ENCODE peak calls at places on chromosomes 11 and 22, in four cellular contexts. E, F, M and D are unnamed samples.

GRCh38 chr11:7967097-7967496 is 1.9 kb upstream of the NLRP10 start:
- DNase-seq in E (no peak), M (no peak), F (no peak), D (no peak)

GRCh38 chr11:15379483-15379882 is 264.8 kb downstream of the INSC start:
- DNase-seq in F (no peak), M (peak), E (no peak), D (peak)

GRCh38 chr11:8006349-8006977 is 19.3 kb downstream of the EIF3F start:
- DNase-seq in M (peak), E (peak), F (peak), D (peak)

GRCh38 chr11:113885897-113886296 is 10.5 kb upstream of the USP28 start:
- DNase-seq in F (no peak), M (peak), E (no peak), D (no peak)

GRCh38 chr22:18103527-18104269 is 6.9 kb upstream of the TUBA8 start:
- DNase-seq in E (no peak), M (peak), F (no peak), D (no peak)

GRCh38 chr22:26669060-26669481 is 11.7 kb downstream of the MIAT start:
- DNase-seq in E (no peak), M (peak), F (peak), D (peak)

GRCh38 chr11:119372260-119373058 is 9.0 kb downstream of the USP2 start:
- DNase-seq in F (no peak), M (peak), E (no peak), D (no peak)

GRCh38 chr11:130715085-130715932 is 201.0 kb downstream of the SNX19 start:
- DNase-seq in E (no peak), M (peak), F (no peak), D (no peak)

GRCh38 chr22:26273011-26273675 is 103.9 kb downstream of the SEZ6L start:
- DNase-seq in E (no peak), F (no peak), M (no peak), D (no peak)

GRCh38 chr11:67272327-67273259 is 6.3 kb downstream of the GRK2 start:
- DNase-seq in F (no peak), E (no peak), M (no peak), D (peak)

GRCh38 chr11:73972620-73973449 is 9.8 kb downstream of the UCP2 start:
- DNase-seq in E (no peak), F (no peak), M (peak), D (peak)

GRCh38 chr11:115931684-115932083 is 427.5 kb upstream of the CADM1 start:
- DNase-seq in F (no peak), E (no peak), M (no peak), D (no peak)
- H3K4me3 ChIP-seq in F (no peak), E (no peak), M (no peak), D (no peak)

GRCh38 chr22:49320714-49321476 is 506.8 kb downstream of the BRD1 start:
- DNase-seq in F (no peak), E (no peak), M (peak), D (no peak)

GRCh38 chr22:49321477-49322055 is 506.1 kb downstream of the BRD1 start:
- DNase-seq in F (no peak), E (no peak), M (peak), D (no peak)

GRCh38 chr22:49312601-49313000 is 515.1 kb downstream of the BRD1 start:
- DNase-seq in F (no peak), M (peak), E (no peak), D (no peak)

GRCh38 chr22:49322231-49322630 is 505.4 kb downstream of the BRD1 start:
- DNase-seq in M (no peak), E (no peak), F (no peak), D (no peak)

GRCh38 chr22:49317369-49317768 is 510.3 kb downstream of the BRD1 start:
- DNase-seq in F (no peak), E (no peak), M (no peak), D (no peak)
- H3K4me3 ChIP-seq in F (no peak), E (no peak), M (no peak), D (no peak)

GRCh38 chr11:45155058-45155551 is 8.7 kb downstream of the PRDM11 start:
- DNase-seq in F (no peak), E (no peak), M (no peak), D (no peak)
- H3K4me3 ChIP-seq in F (no peak), E (no peak), M (no peak), D (no peak)

GRCh38 chr11:33387586-33387985 is 130.4 kb downstream of the HIPK3 start:
- DNase-seq in E (no peak), F (no peak), M (no peak), D (no peak)

GRCh38 chr11:33388793-33389525 is 131.8 kb downstream of the HIPK3 start:
- DNase-seq in M (no peak), E (no peak), F (no peak), D (no peak)

GRCh38 chr11:33387996-33388395 is 130.8 kb downstream of the HIPK3 start:
- DNase-seq in M (no peak), F (no peak), E (no peak), D (no peak)

GRCh38 chr11:33391188-33391892 is 134.2 kb downstream of the HIPK3 start:
- DNase-seq in M (no peak), E (no peak), F (no peak), D (no peak)

DNA sequence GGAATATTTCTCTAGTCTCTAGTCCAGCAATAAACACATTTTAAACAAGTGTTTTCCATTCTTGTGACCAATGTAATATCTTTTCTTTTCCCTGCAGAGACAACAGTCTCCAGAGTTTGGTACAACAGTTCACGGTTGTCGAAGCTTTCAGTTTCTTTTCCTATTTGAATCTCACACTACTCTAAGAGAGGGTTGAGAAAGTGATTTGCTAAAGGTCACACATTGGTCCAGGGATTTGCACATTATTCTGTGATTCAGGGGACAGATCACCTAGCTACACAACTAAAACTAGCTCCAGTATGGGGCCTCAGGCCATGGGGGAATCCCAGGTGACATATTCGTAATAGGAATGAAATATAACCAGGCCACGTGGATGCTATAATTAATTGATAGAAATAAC is 132.5 kb downstream of the HIPK3 start:
- DNase-seq in M (no peak), E (no peak), F (no peak), D (no peak)
- H3K4me3 ChIP-seq in M (no peak), E (no peak), F (no peak), D (no peak)

DNA sequence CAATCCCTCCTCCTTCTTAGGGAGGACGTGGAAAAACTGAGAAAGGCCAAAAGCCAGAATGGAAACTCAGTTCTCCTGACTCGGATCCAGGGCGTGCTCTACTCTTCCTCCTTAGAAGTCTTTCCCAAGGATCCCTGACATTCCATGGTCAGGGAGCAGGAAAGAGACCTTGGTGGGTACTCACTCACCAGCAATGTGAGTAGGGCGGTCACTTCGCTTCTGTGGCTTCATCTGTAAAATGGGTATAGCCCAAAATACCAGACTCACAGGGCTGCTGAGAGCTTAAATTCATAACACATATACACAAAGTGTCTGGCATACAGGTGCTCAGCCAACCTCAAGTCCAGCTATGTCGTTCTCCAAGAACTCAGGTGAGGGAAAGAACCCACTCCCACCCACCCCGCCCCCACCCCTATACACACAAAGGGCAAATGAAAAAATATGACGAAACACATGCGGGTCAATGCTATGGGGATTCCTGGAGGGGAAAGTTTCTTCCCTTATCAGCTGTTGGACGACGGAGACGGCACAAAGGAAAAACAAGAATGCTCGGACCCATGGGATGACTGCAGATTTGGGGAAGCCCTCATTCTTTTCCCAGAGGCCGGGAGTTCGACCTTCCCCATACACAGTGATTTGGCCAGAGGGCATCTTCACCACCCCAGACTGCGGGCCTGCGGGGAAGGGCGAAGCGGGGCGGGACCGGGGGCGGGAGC is 471 bp upstream of the KCTD17 start:
- DNase-seq in E (no peak), M (no peak), F (no peak), D (no peak)
- H3K4me3 ChIP-seq in E (peak), M (peak), F (peak), D (peak)

GRCh38 chr11:118227865-118228785 is 3.3 kb upstream of the JAML start:
- DNase-seq in E (no peak), M (no peak), F (no peak), D (no peak)
- H3K4me3 ChIP-seq in E (no peak), M (no peak), F (no peak), D (no peak)

DNA sequence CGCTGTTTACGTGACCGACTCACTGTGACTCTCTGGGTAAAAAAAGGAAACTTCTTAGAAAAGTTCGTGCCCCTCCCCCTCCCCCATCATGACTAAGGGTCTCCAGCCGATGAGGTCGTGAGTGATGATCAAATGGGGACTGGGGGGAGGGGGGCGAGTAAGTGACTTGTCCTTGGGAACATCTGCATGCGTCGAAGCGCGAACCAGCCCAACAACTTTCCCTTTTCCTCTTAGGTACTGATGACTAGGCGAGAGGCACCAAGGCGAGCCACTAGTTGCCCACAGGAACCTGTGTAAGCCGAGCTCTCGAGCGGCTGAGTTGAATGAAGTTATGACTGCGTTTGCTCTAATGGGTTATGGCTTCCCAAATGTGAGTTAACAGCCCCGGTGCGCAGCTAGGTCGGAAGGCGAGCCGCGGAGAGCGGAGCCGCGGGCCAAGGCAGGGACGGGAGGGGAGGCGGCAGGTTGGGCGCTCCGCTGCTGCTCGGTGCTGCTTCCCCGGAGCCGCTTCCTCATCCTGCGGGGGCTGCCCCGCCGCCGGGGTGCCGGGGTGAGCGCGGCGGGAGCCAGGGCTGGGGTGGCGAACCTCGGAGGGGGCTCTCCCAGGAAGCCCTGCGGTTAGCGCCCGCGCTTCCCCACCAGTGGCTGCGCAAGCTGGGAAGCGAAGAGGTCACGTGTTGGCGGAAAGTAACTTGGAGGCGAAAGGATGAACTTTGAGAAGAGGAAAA is 22.0 kb upstream of the BDNF start:
- DNase-seq in F (peak), E (no peak), M (peak), D (peak)
- H3K4me3 ChIP-seq in F (peak), E (peak), M (peak), D (peak)

GRCh38 chr11:5809122-5809519 is 397 bp downstream of the OR52N2 start:
- DNase-seq in F (no peak), M (no peak), E (no peak), D (no peak)
- H3K4me3 ChIP-seq in F (no peak), M (no peak), E (peak), D (peak)

GRCh38 chr11:134025086-134025437 is 43.8 kb upstream of the JAM3 start:
- DNase-seq in M (no peak), F (no peak), E (peak), D (peak)
- H3K4me3 ChIP-seq in M (no peak), F (no peak), E (no peak), D (no peak)

DNA sequence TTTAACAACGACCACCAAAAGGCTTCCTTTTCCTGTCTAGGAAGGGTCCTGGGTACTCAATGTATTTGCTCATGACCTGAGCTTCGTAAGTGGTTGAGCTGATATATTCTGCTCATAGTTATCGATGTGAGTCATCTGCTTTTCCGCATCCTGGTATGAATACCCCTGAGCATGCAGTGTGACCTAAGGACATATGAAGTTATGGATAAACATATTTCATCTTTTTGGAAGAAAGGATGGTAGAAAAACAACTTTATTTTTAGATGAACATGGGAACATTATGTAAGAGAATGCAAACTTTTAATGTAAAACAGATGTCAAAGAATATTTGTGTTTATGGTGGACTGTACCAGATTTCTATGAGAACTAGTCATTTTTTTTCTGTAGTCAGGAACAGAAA is 28.4 kb downstream of the TRPC6 start:
- DNase-seq in M (no peak), E (no peak), F (no peak), D (no peak)
- H3K4me3 ChIP-seq in M (no peak), E (no peak), F (no peak), D (no peak)